ENCODE peak calls at places on chromosomes 12 and 14, in five cellular contexts. One of them, this sample, is unnamed.
A peak's percentile ranks its signal among the peaks of the same experiment; 100 is the strongest.

GRCh38 chr14:37403656-37404055 is 191.4 kb downstream of the FOXA1 start:
- DNase-seq in H9: no peak
- DNase-seq in astrocyte of the spinal cord: no peak
- DNase-seq in kidney epithelial cell: no peak
- DNase-seq in activated B cell treated with CpG ODN at 0.5 μM for 24 hours: no peak
- DNase-seq in this sample: no peak

GRCh38 chr14:76863724-76864407 is 37.7 kb downstream of the LRRC74A start:
- DNase-seq in astrocyte of the spinal cord: no peak
- DNase-seq in H9: no peak
- DNase-seq in activated B cell treated with CpG ODN at 0.5 μM for 24 hours: no peak
- DNase-seq in kidney epithelial cell: no peak
- DNase-seq in this sample: no peak

GRCh38 chr12:40144023-40144422 is 38.1 kb upstream of the SLC2A13 start:
- DNase-seq in astrocyte of the spinal cord: no peak
- DNase-seq in kidney epithelial cell: no peak
- DNase-seq in H9: no peak
- DNase-seq in activated B cell treated with CpG ODN at 0.5 μM for 24 hours: no peak
- DNase-seq in this sample: no peak

GRCh38 chr14:22966783-22967269 is 9.9 kb upstream of the HAUS4 start:
- DNase-seq in kidney epithelial cell: no peak
- DNase-seq in H9: no peak
- DNase-seq in astrocyte of the spinal cord: no peak
- DNase-seq in activated B cell treated with CpG ODN at 0.5 μM for 24 hours: no peak
- DNase-seq in this sample: no peak

GRCh38 chr12:50720085-50720484 is 43.8 kb upstream of the ATF1 start:
- DNase-seq in activated B cell treated with CpG ODN at 0.5 μM for 24 hours: no peak
- DNase-seq in kidney epithelial cell: no peak
- DNase-seq in H9: no peak
- DNase-seq in astrocyte of the spinal cord: no peak
- DNase-seq in this sample: no peak

GRCh38 chr12:113297621-113298471 is 37.1 kb downstream of the SLC8B1 start:
- DNase-seq in astrocyte of the spinal cord: no peak
- DNase-seq in activated B cell treated with CpG ODN at 0.5 μM for 24 hours: no peak
- DNase-seq in H9: no peak
- DNase-seq in kidney epithelial cell: no peak
- DNase-seq in this sample: no peak

GRCh38 chr14:69571879-69572633 is 2.6 kb downstream of the CCDC177 start:
- DNase-seq in H9: peak; percentile 75
- DNase-seq in kidney epithelial cell: no peak
- DNase-seq in astrocyte of the spinal cord: no peak
- DNase-seq in activated B cell treated with CpG ODN at 0.5 μM for 24 hours: no peak
- DNase-seq in this sample: no peak

GRCh38 chr12:103955811-103956514 is 9.7 kb upstream of the TDG start:
- DNase-seq in astrocyte of the spinal cord: peak; percentile 35
- DNase-seq in kidney epithelial cell: no peak
- DNase-seq in H9: peak; percentile 33
- DNase-seq in activated B cell treated with CpG ODN at 0.5 μM for 24 hours: no peak
- DNase-seq in this sample: no peak

GRCh38 chr12:100293017-100293416 is 26.0 kb downstream of the SCYL2 start:
- DNase-seq in kidney epithelial cell: no peak
- DNase-seq in H9: no peak
- DNase-seq in astrocyte of the spinal cord: no peak
- DNase-seq in activated B cell treated with CpG ODN at 0.5 μM for 24 hours: no peak
- DNase-seq in this sample: no peak

GRCh38 chr14:71290960-71291466 is 383.8 kb downstream of the PCNX1 start:
- DNase-seq in kidney epithelial cell: peak; percentile 83
- DNase-seq in H9: no peak
- DNase-seq in activated B cell treated with CpG ODN at 0.5 μM for 24 hours: no peak
- DNase-seq in astrocyte of the spinal cord: peak; percentile 90
- DNase-seq in this sample: no peak

GRCh38 chr12:111107392-111108178 is 187.2 kb upstream of the MYL2 start:
- DNase-seq in kidney epithelial cell: no peak
- DNase-seq in activated B cell treated with CpG ODN at 0.5 μM for 24 hours: no peak
- DNase-seq in H9: no peak
- DNase-seq in astrocyte of the spinal cord: no peak
- DNase-seq in this sample: no peak

GRCh38 chr14:64889352-64889751 is 9.6 kb upstream of the SPTB start:
- DNase-seq in astrocyte of the spinal cord: no peak
- DNase-seq in activated B cell treated with CpG ODN at 0.5 μM for 24 hours: no peak
- DNase-seq in kidney epithelial cell: no peak
- DNase-seq in H9: no peak
- DNase-seq in this sample: no peak

GRCh38 chr14:82075566-82075965 is 541.9 kb upstream of the SEL1L start:
- DNase-seq in H9: peak; percentile 77
- DNase-seq in kidney epithelial cell: no peak
- DNase-seq in astrocyte of the spinal cord: no peak
- DNase-seq in activated B cell treated with CpG ODN at 0.5 μM for 24 hours: no peak
- DNase-seq in this sample: no peak

GRCh38 chr14:32083789-32084188 is 6.7 kb downstream of the ARHGAP5 start:
- DNase-seq in astrocyte of the spinal cord: no peak
- DNase-seq in H9: no peak
- DNase-seq in activated B cell treated with CpG ODN at 0.5 μM for 24 hours: no peak
- DNase-seq in kidney epithelial cell: no peak
- DNase-seq in this sample: no peak

GRCh38 chr12:104494137-104494815 is 37.5 kb downstream of the CHST11 start:
- DNase-seq in astrocyte of the spinal cord: peak; percentile 34
- DNase-seq in activated B cell treated with CpG ODN at 0.5 μM for 24 hours: no peak
- DNase-seq in kidney epithelial cell: no peak
- DNase-seq in H9: no peak
- DNase-seq in this sample: no peak

GRCh38 chr14:67241416-67242362 is at the start of gene PALS1:
- DNase-seq in activated B cell treated with CpG ODN at 0.5 μM for 24 hours: peak; percentile 73
- DNase-seq in kidney epithelial cell: no peak
- DNase-seq in astrocyte of the spinal cord: peak; percentile 85
- DNase-seq in H9: no peak
- DNase-seq in this sample: no peak

GRCh38 chr14:74299061-74299545 is 3.6 kb downstream of the ABCD4 start:
- DNase-seq in H9: no peak
- DNase-seq in kidney epithelial cell: peak; percentile 42
- DNase-seq in activated B cell treated with CpG ODN at 0.5 μM for 24 hours: no peak
- DNase-seq in astrocyte of the spinal cord: peak; percentile 36
- DNase-seq in this sample: no peak

GRCh38 chr12:107327783-107328182 is 234.4 kb upstream of the CRY1 start:
- DNase-seq in activated B cell treated with CpG ODN at 0.5 μM for 24 hours: no peak
- DNase-seq in astrocyte of the spinal cord: no peak
- DNase-seq in H9: no peak
- DNase-seq in kidney epithelial cell: no peak
- DNase-seq in this sample: no peak

GRCh38 chr12:62520361-62520760 is 53.7 kb downstream of the MON2 start:
- DNase-seq in H9: no peak
- DNase-seq in astrocyte of the spinal cord: no peak
- DNase-seq in kidney epithelial cell: no peak
- DNase-seq in activated B cell treated with CpG ODN at 0.5 μM for 24 hours: no peak
- DNase-seq in this sample: no peak

GRCh38 chr14:97644365-97644764 is 847.2 kb downstream of the VRK1 start:
- DNase-seq in activated B cell treated with CpG ODN at 0.5 μM for 24 hours: no peak
- DNase-seq in kidney epithelial cell: no peak
- DNase-seq in H9: no peak
- DNase-seq in astrocyte of the spinal cord: no peak
- DNase-seq in this sample: no peak

GRCh38 chr12:112900298-112901145 is 6.2 kb upstream of the OAS1 start:
- DNase-seq in activated B cell treated with CpG ODN at 0.5 μM for 24 hours: no peak
- DNase-seq in kidney epithelial cell: no peak
- DNase-seq in H9: peak; percentile 74
- DNase-seq in astrocyte of the spinal cord: peak; percentile 36
- DNase-seq in this sample: no peak

GRCh38 chr14:104195854-104196253 is 57.5 kb downstream of the KIF26A start:
- DNase-seq in astrocyte of the spinal cord: no peak
- DNase-seq in activated B cell treated with CpG ODN at 0.5 μM for 24 hours: no peak
- DNase-seq in kidney epithelial cell: no peak
- DNase-seq in H9: no peak
- DNase-seq in this sample: no peak

GRCh38 chr12:1660304-1661187 is 30.3 kb upstream of the ADIPOR2 start:
- DNase-seq in H9: no peak
- DNase-seq in activated B cell treated with CpG ODN at 0.5 μM for 24 hours: no peak
- DNase-seq in kidney epithelial cell: no peak
- DNase-seq in astrocyte of the spinal cord: no peak
- DNase-seq in this sample: no peak

GRCh38 chr12:53985900-53986685 is 1.1 kb downstream of the HOXC10 start:
- DNase-seq in astrocyte of the spinal cord: no peak
- DNase-seq in activated B cell treated with CpG ODN at 0.5 μM for 24 hours: no peak
- DNase-seq in H9: peak; percentile 65
- DNase-seq in kidney epithelial cell: no peak
- DNase-seq in this sample: no peak

GRCh38 chr14:51488569-51489220 is 163.0 kb upstream of the FRMD6 start:
- DNase-seq in astrocyte of the spinal cord: no peak
- DNase-seq in H9: no peak
- DNase-seq in activated B cell treated with CpG ODN at 0.5 μM for 24 hours: no peak
- DNase-seq in kidney epithelial cell: no peak
- DNase-seq in this sample: no peak

GRCh38 chr12:20492251-20492728 is 124.0 kb downstream of the PDE3A start:
- DNase-seq in activated B cell treated with CpG ODN at 0.5 μM for 24 hours: no peak
- DNase-seq in kidney epithelial cell: peak; percentile 7
- DNase-seq in astrocyte of the spinal cord: peak; percentile 60
- DNase-seq in H9: no peak
- DNase-seq in this sample: no peak

GRCh38 chr14:72906316-72906715 is 12.4 kb upstream of the DPF3 start:
- DNase-seq in H9: no peak
- DNase-seq in activated B cell treated with CpG ODN at 0.5 μM for 24 hours: no peak
- DNase-seq in kidney epithelial cell: peak; percentile 80
- DNase-seq in astrocyte of the spinal cord: peak; percentile 81
- DNase-seq in this sample: no peak

GRCh38 chr12:78181544-78182162 is 351.0 kb downstream of the NAV3 start:
- DNase-seq in activated B cell treated with CpG ODN at 0.5 μM for 24 hours: no peak
- DNase-seq in astrocyte of the spinal cord: peak; percentile 50
- DNase-seq in kidney epithelial cell: no peak
- DNase-seq in H9: no peak
- DNase-seq in this sample: no peak

DNA sequence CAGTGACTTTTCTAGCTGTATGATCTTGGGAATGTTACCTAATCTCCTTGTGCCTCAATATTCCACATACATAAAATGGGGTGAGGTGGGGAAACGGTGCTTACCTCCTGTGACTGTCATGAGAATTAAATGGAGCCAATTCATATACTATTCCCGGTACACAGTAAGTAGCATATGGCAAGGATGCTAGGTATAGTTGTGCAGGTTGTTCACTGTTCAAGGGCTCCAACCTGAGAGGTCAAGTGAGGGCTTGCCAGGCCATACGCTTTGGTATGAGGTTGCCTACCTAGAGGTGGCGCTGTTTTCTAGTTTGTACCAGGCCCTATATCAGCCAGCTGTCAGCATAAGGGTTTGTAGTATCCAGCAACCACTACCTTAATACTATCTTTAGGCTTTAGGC is 3.6 kb upstream of the BATF start:
- DNase-seq in kidney epithelial cell: no peak
- DNase-seq in astrocyte of the spinal cord: no peak
- DNase-seq in H9: peak; percentile 71
- DNase-seq in activated B cell treated with CpG ODN at 0.5 μM for 24 hours: no peak
- DNase-seq in this sample: no peak
- TF ChIP-seq CTCF in kidney epithelial cell: peak; percentile 22
- TF ChIP-seq CTCF in astrocyte of the spinal cord: peak; percentile 32
- TF ChIP-seq CTCF in H9: peak; percentile 80
- TF ChIP-seq CTCF in activated B cell treated with CpG ODN at 0.5 μM for 24 hours: no peak
- TF ChIP-seq CTCF in this sample: peak; percentile 3

GRCh38 chr14:95504135-95505029 is 12.1 kb downstream of the SYNE3 start:
- DNase-seq in astrocyte of the spinal cord: peak; percentile 60
- DNase-seq in H9: no peak
- DNase-seq in activated B cell treated with CpG ODN at 0.5 μM for 24 hours: no peak
- DNase-seq in kidney epithelial cell: no peak
- DNase-seq in this sample: no peak
- TF ChIP-seq CTCF in astrocyte of the spinal cord: no peak
- TF ChIP-seq CTCF in H9: no peak
- TF ChIP-seq CTCF in activated B cell treated with CpG ODN at 0.5 μM for 24 hours: no peak
- TF ChIP-seq CTCF in kidney epithelial cell: no peak
- TF ChIP-seq CTCF in this sample: no peak

GRCh38 chr12:13976880-13977279 is 4.5 kb downstream of the GRIN2B start:
- DNase-seq in H9: no peak
- DNase-seq in kidney epithelial cell: no peak
- DNase-seq in astrocyte of the spinal cord: no peak
- DNase-seq in activated B cell treated with CpG ODN at 0.5 μM for 24 hours: no peak
- DNase-seq in this sample: no peak

GRCh38 chr12:13981296-13981962 is at the start of gene GRIN2B:
- DNase-seq in astrocyte of the spinal cord: no peak
- DNase-seq in activated B cell treated with CpG ODN at 0.5 μM for 24 hours: no peak
- DNase-seq in H9: peak; percentile 62
- DNase-seq in kidney epithelial cell: peak; percentile 31
- DNase-seq in this sample: peak; percentile 18

GRCh38 chr12:13980548-13981295 is 680 bp downstream of the GRIN2B start:
- DNase-seq in activated B cell treated with CpG ODN at 0.5 μM for 24 hours: no peak
- DNase-seq in astrocyte of the spinal cord: no peak
- DNase-seq in kidney epithelial cell: no peak
- DNase-seq in H9: peak; percentile 53
- DNase-seq in this sample: no peak

GRCh38 chr12:13986031-13986430 is 4.6 kb upstream of the GRIN2B start:
- DNase-seq in kidney epithelial cell: no peak
- DNase-seq in activated B cell treated with CpG ODN at 0.5 μM for 24 hours: no peak
- DNase-seq in astrocyte of the spinal cord: no peak
- DNase-seq in H9: no peak
- DNase-seq in this sample: no peak

GRCh38 chr12:13982010-13982409 is 608 bp upstream of the GRIN2B start:
- DNase-seq in astrocyte of the spinal cord: no peak
- DNase-seq in activated B cell treated with CpG ODN at 0.5 μM for 24 hours: no peak
- DNase-seq in H9: peak; percentile 87
- DNase-seq in kidney epithelial cell: no peak
- DNase-seq in this sample: peak; percentile 40
- TF ChIP-seq CTCF in astrocyte of the spinal cord: peak; percentile 39
- TF ChIP-seq CTCF in activated B cell treated with CpG ODN at 0.5 μM for 24 hours: no peak
- TF ChIP-seq CTCF in H9: peak; percentile 96
- TF ChIP-seq CTCF in kidney epithelial cell: peak; percentile 95
- TF ChIP-seq CTCF in this sample: peak; percentile 44

GRCh38 chr14:105483300-105484068 is 3.2 kb upstream of the CRIP1 start:
- DNase-seq in kidney epithelial cell: no peak
- DNase-seq in astrocyte of the spinal cord: no peak
- DNase-seq in activated B cell treated with CpG ODN at 0.5 μM for 24 hours: no peak
- DNase-seq in H9: no peak
- DNase-seq in this sample: no peak

GRCh38 chr14:105482486-105483110 is 4.1 kb upstream of the CRIP1 start:
- DNase-seq in astrocyte of the spinal cord: no peak
- DNase-seq in H9: no peak
- DNase-seq in activated B cell treated with CpG ODN at 0.5 μM for 24 hours: no peak
- DNase-seq in kidney epithelial cell: no peak
- DNase-seq in this sample: no peak

GRCh38 chr14:105480165-105480564 is 5.5 kb downstream of the CRIP2 start:
- DNase-seq in H9: no peak
- DNase-seq in kidney epithelial cell: no peak
- DNase-seq in activated B cell treated with CpG ODN at 0.5 μM for 24 hours: no peak
- DNase-seq in astrocyte of the spinal cord: no peak
- DNase-seq in this sample: no peak

GRCh38 chr14:105480807-105481801 is 5.6 kb upstream of the CRIP1 start:
- DNase-seq in H9: peak; percentile 94
- DNase-seq in astrocyte of the spinal cord: peak; percentile 91
- DNase-seq in kidney epithelial cell: peak; percentile 51
- DNase-seq in activated B cell treated with CpG ODN at 0.5 μM for 24 hours: peak; percentile 93
- DNase-seq in this sample: peak; percentile 98

DNA sequence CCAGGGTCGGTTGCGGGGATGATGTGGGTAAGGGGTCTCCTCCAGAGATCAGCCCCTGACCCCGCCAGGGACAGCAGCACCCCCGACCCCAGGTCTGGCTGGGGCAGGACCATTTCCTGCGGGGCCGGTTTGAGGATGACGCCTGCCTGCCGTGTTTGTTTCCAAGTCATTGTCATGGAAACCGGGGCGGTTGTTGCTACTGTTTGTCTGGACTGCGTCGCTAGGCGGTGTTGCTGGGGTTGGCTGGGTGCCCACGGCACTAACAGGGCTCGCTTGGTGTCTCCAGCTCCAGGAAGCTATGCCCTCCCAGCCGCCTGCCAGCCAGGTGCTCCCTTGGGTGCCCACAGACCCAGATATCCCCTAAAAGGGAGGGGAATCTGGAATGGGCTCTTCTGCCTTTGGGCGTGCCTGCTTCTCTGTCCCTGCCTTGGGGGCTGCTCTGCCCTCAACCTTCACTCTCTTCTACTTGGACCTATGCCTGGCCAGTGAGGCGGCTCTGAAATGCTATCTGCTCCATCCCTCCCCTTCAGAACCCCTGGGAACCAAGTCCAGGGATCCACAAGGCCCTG is 4.7 kb upstream of the CRIP1 start:
- DNase-seq in astrocyte of the spinal cord: peak; percentile 97
- DNase-seq in activated B cell treated with CpG ODN at 0.5 μM for 24 hours: peak; percentile 77
- DNase-seq in kidney epithelial cell: peak; percentile 96
- DNase-seq in H9: peak; percentile 92
- DNase-seq in this sample: no peak
- TF ChIP-seq CTCF in astrocyte of the spinal cord: peak; percentile 30
- TF ChIP-seq CTCF in activated B cell treated with CpG ODN at 0.5 μM for 24 hours: no peak
- TF ChIP-seq CTCF in kidney epithelial cell: peak; percentile 4
- TF ChIP-seq CTCF in H9: peak; percentile 33
- TF ChIP-seq CTCF in this sample: peak; percentile 17